ENCODE peak calls at places on chromosomes 5 and 9, in seven cellular contexts. O, S, A, Y, J, C and T are unnamed samples.

GRCh38 chr9:98368366-98369065 is 113.1 kb upstream of the TBC1D2 start:
- DNase-seq in A (no peak), O (peak), S (no peak), Y (peak), C (no peak), J (no peak), T (no peak)

GRCh38 chr5:169626779-169627178 is 10.3 kb upstream of the DOCK2 start:
- DNase-seq in S (peak), Y (peak), O (peak), J (no peak), C (no peak), A (no peak), T (no peak)

GRCh38 chr5:61362796-61363364 is 30.8 kb downstream of the ZSWIM6 start:
- DNase-seq in O (peak), S (peak), A (no peak), C (no peak), Y (peak), J (no peak), T (no peak)

GRCh38 chr5:143921525-143922311 is 109.8 kb downstream of the HMHB1 start:
- DNase-seq in C (no peak), A (no peak), S (peak), Y (peak), J (peak), O (peak), T (no peak)

GRCh38 chr5:116887104-116887503 is 312.5 kb upstream of the SEMA6A start:
- DNase-seq in C (no peak), O (no peak), A (no peak), J (no peak), S (no peak), Y (no peak), T (no peak)

GRCh38 chr5:558326-558725 is 34.1 kb upstream of the SLC9A3 start:
- DNase-seq in S (no peak), A (no peak), C (no peak), O (no peak), Y (no peak), J (no peak), T (no peak)

GRCh38 chr5:178114325-178115135 is 1.2 kb downstream of the N4BP3 start:
- DNase-seq in O (no peak), Y (peak), J (no peak), C (peak), S (no peak), A (peak), T (no peak)

GRCh38 chr9:120152295-120152694 is 427.7 kb downstream of the CDK5RAP2 start:
- DNase-seq in Y (no peak), S (no peak), A (no peak), C (no peak), J (no peak), O (peak), T (no peak)

GRCh38 chr9:138101444-138102234 is 224.1 kb downstream of the CACNA1B start:
- DNase-seq in J (no peak), S (no peak), O (no peak), Y (no peak), C (no peak), A (no peak), T (peak)

GRCh38 chr5:112419050-112419595 is at the start of gene EPB41L4A:
- DNase-seq in S (peak), O (peak), A (no peak), J (peak), C (no peak), Y (peak), T (no peak)

GRCh38 chr9:14313951-14314423 is at the start of gene NFIB:
- DNase-seq in S (peak), C (no peak), J (peak), Y (peak), A (no peak), O (peak), T (no peak)

GRCh38 chr9:20476912-20477311 is 145.4 kb downstream of the MLLT3 start:
- DNase-seq in C (no peak), Y (no peak), S (no peak), O (peak), J (no peak), A (no peak), T (no peak)

GRCh38 chr9:91740713-91741112 is 209.3 kb downstream of the ROR2 start:
- DNase-seq in C (no peak), S (peak), A (no peak), O (peak), Y (peak), J (no peak), T (no peak)

GRCh38 chr5:10307206-10308148 is at the start of gene CMBL:
- DNase-seq in Y (peak), A (peak), C (no peak), S (peak), J (no peak), O (peak), T (peak)

GRCh38 chr9:124730772-124731171 is 40.3 kb downstream of the NR6A1 start:
- DNase-seq in Y (no peak), J (no peak), C (no peak), S (no peak), O (no peak), A (no peak), T (no peak)

GRCh38 chr5:125327676-125328075 is 581.2 kb upstream of the ZNF608 start:
- DNase-seq in C (no peak), J (no peak), A (no peak), S (no peak), Y (no peak), O (no peak), T (no peak)

GRCh38 chr5:34586117-34586885 is 69.8 kb upstream of the RAI14 start:
- DNase-seq in A (no peak), O (peak), C (no peak), J (peak), Y (peak), S (peak), T (peak)

GRCh38 chr9:95854386-95855015 is 21.0 kb upstream of the ERCC6L2 start:
- DNase-seq in S (peak), C (no peak), O (peak), J (no peak), Y (peak), A (no peak), T (no peak)

GRCh38 chr5:157107508-157107907 is 1.3 kb downstream of the HAVCR2 start:
- DNase-seq in S (peak), A (no peak), O (no peak), C (no peak), J (no peak), Y (no peak), T (no peak)

GRCh38 chr5:112960861-112961504 is 15.6 kb upstream of the DCP2 start:
- DNase-seq in O (no peak), S (no peak), A (no peak), Y (no peak), C (no peak), J (no peak), T (no peak)

GRCh38 chr9:136110082-136111061 is 8.3 kb downstream of the TMEM250 start:
- DNase-seq in J (no peak), S (no peak), C (no peak), Y (peak), O (peak), A (no peak), T (no peak)

GRCh38 chr5:100838048-100838473 is 65.0 kb downstream of the ST8SIA4 start:
- DNase-seq in A (no peak), O (no peak), S (no peak), C (no peak), Y (no peak), J (no peak), T (no peak)

GRCh38 chr5:89289604-89290003 is 406.6 kb upstream of the MEF2C start:
- DNase-seq in Y (peak), O (peak), A (no peak), C (no peak), S (peak), J (no peak), T (no peak)

GRCh38 chr5:139738777-139739611 is 56.6 kb upstream of the PSD2 start:
- DNase-seq in C (no peak), J (no peak), S (no peak), Y (no peak), O (no peak), A (no peak), T (no peak)

GRCh38 chr5:173327084-173327947 is 898 bp downstream of the STC2 start:
- DNase-seq in C (no peak), S (peak), A (no peak), J (peak), O (peak), Y (peak), T (no peak)

GRCh38 chr9:98215821-98216220 is 23.4 kb upstream of the CORO2A start:
- DNase-seq in C (no peak), A (no peak), O (peak), Y (peak), J (peak), S (no peak), T (no peak)

GRCh38 chr5:10424124-10424731 is 17.5 kb upstream of the ROPN1L start:
- DNase-seq in S (peak), J (peak), Y (peak), O (peak), C (no peak), A (no peak), T (no peak)

GRCh38 chr5:9454012-9454481 is 91.8 kb downstream of the SEMA5A start:
- DNase-seq in C (no peak), J (no peak), S (peak), O (no peak), A (no peak), Y (peak), T (no peak)

GRCh38 chr9:114471157-114471556 is 34.1 kb downstream of the WHRN start:
- DNase-seq in S (no peak), A (no peak), J (no peak), C (no peak), Y (no peak), O (no peak), T (no peak)

GRCh38 chr9:86867658-86868313 is 79.5 kb downstream of the GAS1 start:
- DNase-seq in C (no peak), A (no peak), S (no peak), Y (no peak), J (no peak), O (peak), T (no peak)

GRCh38 chr9:35797311-35798109 is 6.1 kb downstream of the NPR2 start:
- DNase-seq in A (no peak), S (peak), O (no peak), J (no peak), C (no peak), Y (no peak), T (no peak)

GRCh38 chr5:128201065-128201926 is 117.7 kb downstream of the SLC12A2 start:
- DNase-seq in C (peak), Y (peak), J (peak), S (peak), A (peak), O (peak), T (peak)

GRCh38 chr5:59713488-59713844 is 180.1 kb downstream of the PDE4D start:
- DNase-seq in S (no peak), A (no peak), Y (no peak), O (no peak), C (no peak), J (no peak), T (no peak)

GRCh38 chr9:120742951-120743416 is 28.7 kb upstream of the MEGF9 start:
- DNase-seq in O (peak), Y (peak), J (peak), A (no peak), S (peak), C (no peak), T (peak)

GRCh38 chr9:12464910-12465512 is 228.2 kb upstream of the TYRP1 start:
- DNase-seq in J (peak), O (peak), C (no peak), S (peak), A (no peak), Y (peak), T (peak)